ENCODE peak calls at places on chromosome 21, in six cellular contexts. One of them, this sample, is unnamed.

GRCh38 chr21:45450741-45451740 is 46.1 kb downstream of the COL18A1 start:
- DNase-seq in K562: no peak
- DNase-seq in SK-N-SH: no peak
- DNase-seq in A549: no peak
- DNase-seq in GM12878: no peak
- DNase-seq in HepG2: no peak
- DNase-seq in this sample: no peak

GRCh38 chr21:43321111-43321510 is 105.8 kb downstream of the SIK1 start:
- DNase-seq in K562: no peak
- DNase-seq in SK-N-SH: no peak
- DNase-seq in A549: no peak
- DNase-seq in GM12878: no peak
- DNase-seq in HepG2: no peak
- DNase-seq in this sample: peak

GRCh38 chr21:44929799-44930542 is 9.3 kb upstream of the ITGB2 start:
- DNase-seq in K562: no peak
- DNase-seq in SK-N-SH: no peak
- DNase-seq in A549: no peak
- DNase-seq in GM12878: no peak
- DNase-seq in HepG2: no peak
- DNase-seq in this sample: no peak

GRCh38 chr21:36337099-36337509 is 17.1 kb downstream of the MORC3 start:
- DNase-seq in K562: peak
- DNase-seq in SK-N-SH: no peak
- DNase-seq in A549: peak
- DNase-seq in GM12878: no peak
- DNase-seq in HepG2: no peak
- DNase-seq in this sample: peak

GRCh38 chr21:45049725-45050359 is 24.5 kb upstream of the ADARB1 start:
- DNase-seq in K562: no peak
- DNase-seq in SK-N-SH: no peak
- DNase-seq in A549: no peak
- DNase-seq in GM12878: no peak
- DNase-seq in HepG2: no peak
- DNase-seq in this sample: peak

GRCh38 chr21:18801468-18801867 is 397.9 kb upstream of the TMPRSS15 start:
- DNase-seq in K562: no peak
- DNase-seq in SK-N-SH: peak
- DNase-seq in A549: peak
- DNase-seq in GM12878: no peak
- DNase-seq in HepG2: no peak
- DNase-seq in this sample: no peak

GRCh38 chr21:42787613-42788012 is 91.7 kb downstream of the WDR4 start:
- DNase-seq in K562: no peak
- DNase-seq in SK-N-SH: no peak
- DNase-seq in A549: no peak
- DNase-seq in GM12878: no peak
- DNase-seq in HepG2: no peak
- DNase-seq in this sample: no peak

GRCh38 chr21:45516671-45517151 is 25.5 kb downstream of the SLC19A1 start:
- DNase-seq in K562: no peak
- DNase-seq in SK-N-SH: no peak
- DNase-seq in A549: no peak
- DNase-seq in GM12878: no peak
- DNase-seq in HepG2: no peak
- DNase-seq in this sample: no peak

GRCh38 chr21:15164678-15165303 is 100.0 kb upstream of the NRIP1 start:
- DNase-seq in K562: no peak
- DNase-seq in SK-N-SH: no peak
- DNase-seq in A549: peak
- DNase-seq in GM12878: no peak
- DNase-seq in HepG2: peak
- DNase-seq in this sample: no peak

GRCh38 chr21:46667735-46668380 is 32.4 kb downstream of the PRMT2 start:
- DNase-seq in K562: no peak
- DNase-seq in SK-N-SH: peak
- DNase-seq in A549: peak
- DNase-seq in GM12878: no peak
- DNase-seq in HepG2: peak
- DNase-seq in this sample: peak

GRCh38 chr21:45590726-45591618 is 48.7 kb upstream of the SLC19A1 start:
- DNase-seq in K562: no peak
- DNase-seq in SK-N-SH: no peak
- DNase-seq in A549: no peak
- DNase-seq in GM12878: peak
- DNase-seq in HepG2: no peak
- DNase-seq in this sample: no peak

GRCh38 chr21:44618504-44618903 is 6.6 kb downstream of the KRTAP10-8 start:
- DNase-seq in K562: no peak
- DNase-seq in SK-N-SH: no peak
- DNase-seq in A549: peak
- DNase-seq in GM12878: no peak
- DNase-seq in HepG2: peak
- DNase-seq in this sample: peak

GRCh38 chr21:37503848-37504467 is 137.4 kb downstream of the DYRK1A start:
- DNase-seq in K562: no peak
- DNase-seq in SK-N-SH: no peak
- DNase-seq in A549: no peak
- DNase-seq in GM12878: no peak
- DNase-seq in HepG2: peak
- DNase-seq in this sample: peak

GRCh38 chr21:16046625-16047340 is 317.0 kb downstream of the USP25 start:
- DNase-seq in K562: no peak
- DNase-seq in SK-N-SH: no peak
- DNase-seq in A549: no peak
- DNase-seq in GM12878: no peak
- DNase-seq in HepG2: no peak
- DNase-seq in this sample: peak

GRCh38 chr21:28427356-28428022 is 565.2 kb downstream of the LTN1 start:
- DNase-seq in K562: no peak
- DNase-seq in SK-N-SH: no peak
- DNase-seq in A549: no peak
- DNase-seq in GM12878: no peak
- DNase-seq in HepG2: no peak
- DNase-seq in this sample: peak

GRCh38 chr21:37593740-37594471 is 227.3 kb downstream of the DYRK1A start:
- DNase-seq in K562: no peak
- DNase-seq in SK-N-SH: no peak
- DNase-seq in A549: no peak
- DNase-seq in GM12878: no peak
- DNase-seq in HepG2: no peak
- DNase-seq in this sample: no peak

GRCh38 chr21:44709426-44710293 is 1.7 kb downstream of the TSPEAR start:
- DNase-seq in K562: no peak
- DNase-seq in SK-N-SH: peak
- DNase-seq in A549: no peak
- DNase-seq in GM12878: no peak
- DNase-seq in HepG2: no peak
- DNase-seq in this sample: peak

GRCh38 chr21:37338671-37339526 is 27.7 kb upstream of the DYRK1A start:
- DNase-seq in K562: peak
- DNase-seq in SK-N-SH: peak
- DNase-seq in A549: peak
- DNase-seq in GM12878: no peak
- DNase-seq in HepG2: peak
- DNase-seq in this sample: peak

GRCh38 chr21:45724345-45724961 is 80.9 kb downstream of the PCBP3 start:
- DNase-seq in K562: no peak
- DNase-seq in SK-N-SH: no peak
- DNase-seq in A549: no peak
- DNase-seq in GM12878: no peak
- DNase-seq in HepG2: no peak
- DNase-seq in this sample: no peak

GRCh38 chr21:45945868-45946210 is 35.7 kb upstream of the COL6A1 start:
- DNase-seq in K562: no peak
- DNase-seq in SK-N-SH: no peak
- DNase-seq in A549: no peak
- DNase-seq in GM12878: no peak
- DNase-seq in HepG2: no peak
- DNase-seq in this sample: no peak

GRCh38 chr21:30336596-30336995 is 898 bp downstream of the KRTAP27-1 start:
- DNase-seq in K562: no peak
- DNase-seq in SK-N-SH: no peak
- DNase-seq in A549: no peak
- DNase-seq in GM12878: no peak
- DNase-seq in HepG2: no peak
- DNase-seq in this sample: no peak

GRCh38 chr21:45364464-45365185 is 40.3 kb upstream of the COL18A1 start:
- DNase-seq in K562: no peak
- DNase-seq in SK-N-SH: no peak
- DNase-seq in A549: peak
- DNase-seq in GM12878: no peak
- DNase-seq in HepG2: no peak
- DNase-seq in this sample: peak

DNA sequence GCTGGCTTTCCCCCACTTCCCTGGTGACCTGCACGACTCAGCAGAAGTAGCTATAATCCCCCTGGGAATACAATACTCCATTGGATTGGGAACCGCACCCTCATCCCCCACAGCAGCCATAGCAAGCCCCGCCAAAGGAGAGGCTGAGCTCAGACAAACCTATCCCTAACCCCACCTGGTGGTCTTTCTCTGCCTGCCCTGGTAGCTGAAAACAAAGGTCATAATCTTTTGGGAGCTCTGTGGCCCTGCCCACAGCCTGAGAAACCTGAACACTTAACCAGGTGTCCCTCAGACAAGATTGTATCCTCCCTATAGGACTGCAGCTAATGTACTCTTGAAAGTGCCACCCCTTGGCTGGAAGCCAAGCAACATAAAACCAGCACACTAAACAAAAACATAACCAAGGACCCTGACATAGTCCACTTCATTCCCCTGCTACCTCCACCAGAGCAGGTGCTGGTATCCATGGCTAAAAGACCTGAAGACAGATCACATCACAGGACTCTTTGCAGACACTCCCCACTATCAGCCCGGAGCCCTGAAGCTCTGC is 71.6 kb upstream of the RUNX1 start:
- DNase-seq in K562: no peak
- DNase-seq in SK-N-SH: no peak
- DNase-seq in A549: no peak
- DNase-seq in GM12878: no peak
- DNase-seq in HepG2: no peak
- DNase-seq in this sample: no peak
- TF ChIP-seq SMC3 in K562: no peak
- TF ChIP-seq SMC3 in SK-N-SH: no peak
- TF ChIP-seq SMC3 in A549: no peak
- TF ChIP-seq SMC3 in GM12878: no peak
- TF ChIP-seq SMC3 in HepG2: no peak
- TF ChIP-seq SMC3 in this sample: no peak

GRCh38 chr21:32916522-32917099 is 109.1 kb upstream of the OLIG2 start:
- DNase-seq in K562: peak
- DNase-seq in SK-N-SH: peak
- DNase-seq in A549: peak
- DNase-seq in GM12878: no peak
- DNase-seq in HepG2: peak
- DNase-seq in this sample: no peak
- TF ChIP-seq CTCF in K562: peak
- TF ChIP-seq CTCF in SK-N-SH: peak
- TF ChIP-seq CTCF in A549: no peak
- TF ChIP-seq CTCF in GM12878: no peak
- TF ChIP-seq CTCF in HepG2: peak
- TF ChIP-seq CTCF in this sample: no peak

GRCh38 chr21:34280389-34280795 is 83.4 kb upstream of the KCNE2 start:
- DNase-seq in K562: no peak
- DNase-seq in SK-N-SH: no peak
- DNase-seq in A549: no peak
- DNase-seq in GM12878: no peak
- DNase-seq in HepG2: no peak
- DNase-seq in this sample: no peak
- TF ChIP-seq SMC3 in K562: no peak
- TF ChIP-seq SMC3 in SK-N-SH: no peak
- TF ChIP-seq SMC3 in A549: no peak
- TF ChIP-seq SMC3 in GM12878: no peak
- TF ChIP-seq SMC3 in HepG2: no peak
- TF ChIP-seq SMC3 in this sample: no peak

DNA sequence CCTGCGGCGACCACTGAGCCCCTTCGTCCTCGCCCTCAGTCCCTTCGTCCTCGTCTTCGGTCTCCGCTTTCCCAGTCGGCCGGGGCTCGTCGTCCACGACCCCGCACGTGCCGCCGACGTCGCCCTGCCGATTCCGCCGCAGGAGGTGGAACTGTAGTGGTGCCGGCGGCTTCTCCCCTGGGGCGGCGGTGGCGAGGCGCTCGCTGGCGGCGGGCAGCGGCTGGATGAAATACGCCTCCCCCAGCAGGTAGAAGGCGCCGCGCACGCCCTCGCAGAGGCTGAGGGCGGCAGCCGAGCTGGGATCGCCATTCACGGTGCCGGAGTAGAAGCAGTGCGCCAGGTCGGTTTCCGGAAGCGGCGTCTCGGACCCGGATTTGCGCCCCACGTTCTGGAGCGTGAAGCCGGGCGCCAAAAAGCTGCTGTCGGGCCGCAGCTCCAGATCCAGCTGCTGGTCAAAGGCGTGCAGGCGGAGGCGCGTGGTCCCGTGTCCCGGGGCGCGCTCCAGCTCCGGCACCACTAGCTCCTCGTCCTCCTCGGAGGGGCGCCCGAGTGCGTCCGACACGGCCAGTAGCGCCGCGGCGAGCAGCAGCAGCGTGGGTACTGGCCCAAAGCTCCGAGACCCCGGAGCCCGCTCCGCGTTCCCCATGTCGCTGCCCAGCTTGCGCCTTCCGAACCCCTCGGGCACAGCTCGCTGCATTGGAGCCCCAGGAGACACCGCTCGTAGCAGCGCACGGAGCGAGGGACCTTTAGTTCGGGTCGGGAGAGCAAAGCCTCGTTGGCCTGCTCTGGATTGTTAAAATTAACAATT is 747 bp downstream of the ADAMTS1 start:
- DNase-seq in K562: no peak
- DNase-seq in SK-N-SH: peak
- DNase-seq in A549: peak
- DNase-seq in GM12878: no peak
- DNase-seq in HepG2: no peak
- DNase-seq in this sample: peak
- TF ChIP-seq CTCF in K562: no peak
- TF ChIP-seq CTCF in SK-N-SH: peak
- TF ChIP-seq CTCF in A549: no peak
- TF ChIP-seq CTCF in GM12878: no peak
- TF ChIP-seq CTCF in HepG2: no peak
- TF ChIP-seq CTCF in this sample: no peak